ENCODE peak calls at places on chromosomes 13 and 19, in four cellular contexts. X, R, Z and Y are unnamed samples.

GRCh38 chr13:71417205-71417604 is 449.8 kb downstream of the DACH1 start:
- DNase-seq in X (no peak), Z (no peak), R (no peak), Y (no peak)

GRCh38 chr13:109385161-109385560 is 401.2 kb downstream of the IRS2 start:
- DNase-seq in X (no peak), R (no peak), Z (no peak), Y (no peak)

GRCh38 chr13:95298971-95299627 is 2.2 kb downstream of the ABCC4 start:
- DNase-seq in R (no peak), X (no peak), Z (peak), Y (no peak)

GRCh38 chr19:43316591-43317319 is 36.7 kb upstream of the CD177 start:
- DNase-seq in X (no peak), Z (peak), R (peak), Y (peak)

GRCh38 chr19:41492843-41493242 is 49.9 kb downstream of the ERICH4 start:
- DNase-seq in X (no peak), Z (no peak), R (no peak), Y (no peak)

GRCh38 chr13:48593551-48593950 is 60.2 kb upstream of the CYSLTR2 start:
- DNase-seq in X (no peak), R (no peak), Z (no peak), Y (no peak)

GRCh38 chr13:95926231-95926630 is 127.0 kb downstream of the UGGT2 start:
- DNase-seq in Z (no peak), X (no peak), R (no peak), Y (no peak)

GRCh38 chr13:109803822-109804221 is 17.4 kb upstream of the IRS2 start:
- DNase-seq in R (no peak), Z (no peak), X (no peak), Y (no peak)

GRCh38 chr19:27906081-27906480 is 1306.9 kb downstream of the UQCRFS1 start:
- DNase-seq in X (no peak), R (no peak), Z (no peak), Y (no peak)

GRCh38 chr19:52992109-52993004 is 21.4 kb upstream of the ERVV-1 start:
- DNase-seq in X (no peak), Z (no peak), R (peak), Y (no peak)

GRCh38 chr19:49680473-49681351 is 3.6 kb downstream of the PRMT1 start:
- DNase-seq in X (no peak), Z (peak), R (peak), Y (peak)

GRCh38 chr19:1455336-1456120 is 5.6 kb downstream of the APC2 start:
- DNase-seq in R (peak), Z (peak), X (no peak), Y (peak)

GRCh38 chr19:53810891-53811290 is 13.2 kb downstream of the NLRP12 start:
- DNase-seq in Z (no peak), X (no peak), R (no peak), Y (no peak)

GRCh38 chr19:18506545-18506944 is 15.3 kb downstream of the ELL start:
- DNase-seq in X (no peak), Z (no peak), R (no peak), Y (no peak)

GRCh38 chr19:18506101-18506534 is 15.8 kb downstream of the ELL start:
- DNase-seq in R (no peak), X (no peak), Z (no peak), Y (no peak)

GRCh38 chr19:18503971-18504885 is 17.6 kb downstream of the ELL start:
- DNase-seq in X (no peak), R (no peak), Z (no peak), Y (no peak)

GRCh38 chr19:18503337-18503970 is 18.4 kb downstream of the ELL start:
- DNase-seq in R (no peak), Z (no peak), X (no peak), Y (no peak)

GRCh38 chr19:18504886-18505610 is 16.8 kb downstream of the ELL start:
- DNase-seq in R (no peak), X (no peak), Z (no peak), Y (no peak)
- TF ChIP-seq KDM1A in R (no peak), X (no peak), Z (no peak), Y (no peak)

GRCh38 chr19:2551172-2551863 is 75.4 kb downstream of the GADD45B start:
- DNase-seq in X (no peak), Z (no peak), R (no peak), Y (no peak)

GRCh38 chr19:2550431-2551171 is 74.7 kb downstream of the GADD45B start:
- DNase-seq in Z (no peak), R (no peak), X (no peak), Y (no peak)

GRCh38 chr19:2553510-2553909 is 77.6 kb downstream of the GADD45B start:
- DNase-seq in X (no peak), R (no peak), Z (no peak), Y (no peak)

GRCh38 chr19:2552859-2553258 is 76.9 kb downstream of the GADD45B start:
- DNase-seq in Z (peak), R (no peak), X (peak), Y (no peak)

DNA sequence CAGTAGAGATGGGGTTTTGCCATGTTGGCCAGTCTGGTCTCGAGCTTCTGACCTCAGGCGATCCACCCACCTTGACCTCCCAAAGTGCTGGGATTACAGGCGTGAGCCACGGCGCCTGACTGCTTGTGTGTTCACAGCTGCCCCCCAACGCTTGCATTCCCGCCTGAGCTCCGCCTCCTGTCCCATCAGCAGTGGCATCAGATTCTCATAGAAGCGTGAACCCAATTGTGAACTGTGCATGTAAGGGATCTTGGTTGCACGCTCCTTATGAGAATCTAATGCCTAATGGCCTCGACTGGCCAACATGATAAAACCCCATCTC is 75.9 kb downstream of the GADD45B start:
- DNase-seq in Z (no peak), X (no peak), R (no peak), Y (no peak)
- TF ChIP-seq CTCF in Z (no peak), X (no peak), R (no peak), Y (no peak)

DNA sequence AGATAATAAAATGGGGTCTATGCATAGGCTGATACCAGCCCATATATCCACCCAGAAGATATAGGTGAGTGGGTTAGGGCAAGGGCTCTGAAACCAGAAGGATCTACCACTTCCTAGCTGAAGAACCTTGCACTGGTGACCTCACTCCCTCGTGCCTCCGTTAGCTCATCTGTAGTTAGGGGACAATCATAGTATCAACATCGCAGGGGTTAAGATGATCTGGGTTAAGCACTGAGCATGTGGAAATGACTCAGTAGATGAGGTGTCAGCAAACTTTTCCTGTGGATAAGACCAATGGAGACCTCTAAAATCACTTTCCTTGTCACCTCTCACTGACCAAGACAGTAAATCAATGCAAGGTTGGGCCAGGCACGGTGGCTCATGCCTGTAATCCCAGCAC is 30.5 kb downstream of the TNFSF14 start:
- DNase-seq in X (no peak), R (no peak), Z (peak), Y (no peak)
- TF ChIP-seq KDM1A in X (no peak), R (no peak), Z (peak), Y (no peak)

GRCh38 chr13:74306496-74306895 is 172.3 kb upstream of the KLF12 start:
- DNase-seq in R (no peak), X (no peak), Z (no peak), Y (no peak)
- TF ChIP-seq CTCF in R (no peak), X (no peak), Z (no peak), Y (no peak)

DNA sequence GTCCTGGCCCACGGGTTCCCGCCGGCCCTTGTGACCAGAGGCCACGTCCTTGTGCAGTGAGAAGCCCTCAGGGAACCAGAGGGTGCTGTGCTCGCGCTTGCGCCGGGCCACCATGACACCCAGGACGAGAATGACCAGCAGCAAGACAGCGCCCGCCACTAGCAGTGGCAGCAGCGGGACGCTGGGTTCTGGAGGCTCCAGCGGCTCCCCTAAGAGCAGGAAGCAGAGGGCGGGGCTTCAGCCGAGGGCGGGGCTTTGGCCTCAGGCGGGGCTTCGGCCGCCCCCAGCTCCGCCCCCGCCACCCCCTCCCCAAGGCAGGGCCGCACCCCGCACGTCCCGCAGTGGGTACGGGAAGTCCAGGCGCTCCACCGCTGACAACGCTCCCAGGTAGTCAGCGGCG is 30.4 kb downstream of the NOTCH3 start:
- DNase-seq in R (peak), X (no peak), Z (peak), Y (no peak)
- TF ChIP-seq KDM1A in R (no peak), X (no peak), Z (no peak), Y (no peak)

GRCh38 chr19:11401808-11402543 is 17.1 kb downstream of the RGL3 start:
- DNase-seq in X (no peak), R (no peak), Z (no peak), Y (no peak)
- TF ChIP-seq CTCF in X (no peak), R (no peak), Z (no peak), Y (no peak)

DNA sequence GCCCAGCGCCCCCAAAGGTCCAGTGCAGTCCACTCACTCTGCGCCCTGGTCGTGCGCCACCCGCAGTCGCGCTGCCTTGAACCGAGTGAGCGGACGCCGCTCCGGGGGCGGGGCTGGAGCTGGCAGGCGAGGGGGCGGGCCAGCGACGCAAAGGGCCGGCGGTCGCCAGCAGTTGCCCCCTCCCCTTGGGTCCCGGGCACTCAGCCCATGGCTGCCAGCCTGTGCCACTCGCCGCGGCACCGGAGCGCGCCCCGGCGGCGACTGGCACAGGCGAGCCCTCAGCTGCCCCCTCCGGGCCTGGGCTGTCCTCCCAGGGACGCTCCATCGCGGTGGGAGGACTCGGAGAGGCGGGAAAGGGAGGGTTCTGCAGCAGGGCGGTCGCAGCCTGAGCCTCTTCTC is at the start of gene S1PR5:
- DNase-seq in X (no peak), R (no peak), Z (peak), Y (peak)
- TF ChIP-seq KDM1A in X (no peak), R (peak), Z (no peak), Y (no peak)